ENCODE peak calls at places on chromosomes 5 and 9, in six cellular contexts. Q is glutamatergic neuron, A is mucosa of descending colon, V is GM13977, T is heart right ventricle, F is cardiac fibroblast. X is an unnamed sample.

GRCh38 chr5:90557871-90558270 is 726 bp upstream of the ADGRV1 start:
- DNase-seq in T (no peak), A (no peak), V (no peak), Q (no peak), F (no peak), X (no peak)

GRCh38 chr9:2043243-2043642 is 28.1 kb downstream of the SMARCA2 start:
- DNase-seq in Q (no peak), A (no peak), T (no peak), V (no peak), F (no peak), X (no peak)

GRCh38 chr9:124032247-124032646 is 20.7 kb downstream of the LHX2 start:
- DNase-seq in T (no peak), Q (peak), A (no peak), F (no peak), V (no peak), X (no peak)

GRCh38 chr5:68277427-68277826 is 61.9 kb downstream of the PIK3R1 start:
- DNase-seq in Q (no peak), T (no peak), F (no peak), A (no peak), V (no peak), X (no peak)

GRCh38 chr5:9932770-9933169 is 302.6 kb upstream of the TAS2R1 start:
- DNase-seq in T (no peak), F (peak), A (no peak), Q (no peak), V (no peak), X (no peak)

GRCh38 chr9:130051855-130052254 is 1.9 kb upstream of the GPR107 start:
- DNase-seq in A (no peak), Q (no peak), V (peak), T (no peak), F (no peak), X (peak)

GRCh38 chr9:85377751-85378289 is 363.9 kb downstream of the AGTPBP1 start:
- DNase-seq in F (no peak), Q (no peak), T (no peak), A (no peak), V (no peak), X (peak)

GRCh38 chr9:80485420-80485819 is 913.7 kb downstream of the TLE4 start:
- DNase-seq in A (no peak), V (no peak), T (no peak), F (no peak), Q (no peak), X (no peak)

GRCh38 chr9:129471201-129472019 is 149.5 kb downstream of the C9orf50 start:
- DNase-seq in F (no peak), Q (no peak), A (peak), T (no peak), V (no peak), X (no peak)

GRCh38 chr9:106600955-106601354 is 262.0 kb upstream of the ZNF462 start:
- DNase-seq in Q (no peak), F (no peak), V (no peak), T (no peak), A (no peak), X (no peak)

GRCh38 chr9:136607334-136607919 is 55.3 kb upstream of the EGFL7 start:
- DNase-seq in A (no peak), F (no peak), V (no peak), Q (no peak), T (no peak), X (no peak)

GRCh38 chr5:77943851-77944250 is 167.7 kb upstream of the TBCA start:
- DNase-seq in T (no peak), A (no peak), V (no peak), Q (no peak), F (no peak), X (no peak)

GRCh38 chr5:149646564-149646963 is 65.3 kb downstream of the ARHGEF37 start:
- DNase-seq in Q (peak), T (peak), A (no peak), F (no peak), V (no peak), X (no peak)

GRCh38 chr5:67291671-67292070 is 95.1 kb upstream of the CD180 start:
- DNase-seq in F (no peak), Q (no peak), T (no peak), A (no peak), V (no peak), X (no peak)

GRCh38 chr9:133584559-133585476 is 24.4 kb downstream of the FAM163B start:
- DNase-seq in T (no peak), V (no peak), F (peak), Q (peak), A (no peak), X (no peak)

GRCh38 chr5:145708169-145708568 is 127.0 kb downstream of the PRELID2 start:
- DNase-seq in F (no peak), A (no peak), T (no peak), Q (no peak), V (no peak), X (no peak)

GRCh38 chr9:11086561-11086960 is 473.8 kb upstream of the PTPRD start:
- DNase-seq in F (no peak), V (no peak), A (no peak), T (no peak), Q (no peak), X (no peak)

GRCh38 chr5:74643160-74643562 is 2.6 kb upstream of the ENC1 start:
- DNase-seq in Q (no peak), F (peak), V (no peak), A (no peak), T (peak), X (no peak)

GRCh38 chr9:100577776-100578448 is at the start of gene CAVIN4:
- DNase-seq in V (no peak), A (no peak), Q (no peak), T (peak), F (peak), X (no peak)

GRCh38 chr5:78377056-78377717 is 16.8 kb downstream of the SCAMP1 start:
- DNase-seq in V (no peak), A (no peak), F (peak), Q (no peak), T (peak), X (no peak)

GRCh38 chr5:107023732-107024131 is 647.0 kb downstream of the EFNA5 start:
- DNase-seq in F (no peak), T (no peak), Q (no peak), V (no peak), A (no peak), X (no peak)

GRCh38 chr9:16039988-16040761 is 487.3 kb downstream of the CCDC171 start:
- DNase-seq in T (no peak), Q (no peak), A (no peak), V (no peak), F (no peak), X (no peak)

GRCh38 chr9:110189001-110189400 is 19.0 kb downstream of the C9orf152 start:
- DNase-seq in Q (no peak), A (peak), V (no peak), T (no peak), F (no peak), X (no peak)

GRCh38 chr9:116262421-116262820 is 108.8 kb downstream of the PAPPA start:
- DNase-seq in A (no peak), F (no peak), V (no peak), Q (no peak), T (no peak), X (no peak)

GRCh38 chr9:130220351-130220750 is 45.2 kb upstream of the HMCN2 start:
- DNase-seq in A (no peak), T (no peak), Q (peak), V (no peak), F (peak), X (no peak)

GRCh38 chr5:34686762-34687268 is 30.7 kb downstream of the RAI14 start:
- DNase-seq in V (no peak), F (peak), T (peak), A (peak), Q (no peak), X (no peak)
- TF ChIP-seq CTCF in V (no peak), F (no peak), T (peak), A (no peak), Q (no peak), X (no peak)

GRCh38 chr9:92706218-92706940 is 36.4 kb upstream of the IPPK start:
- DNase-seq in F (peak), V (no peak), Q (no peak), A (no peak), T (no peak), X (peak)
- TF ChIP-seq CTCF in F (peak), V (peak), Q (no peak), A (no peak), T (peak), X (peak)

DNA sequence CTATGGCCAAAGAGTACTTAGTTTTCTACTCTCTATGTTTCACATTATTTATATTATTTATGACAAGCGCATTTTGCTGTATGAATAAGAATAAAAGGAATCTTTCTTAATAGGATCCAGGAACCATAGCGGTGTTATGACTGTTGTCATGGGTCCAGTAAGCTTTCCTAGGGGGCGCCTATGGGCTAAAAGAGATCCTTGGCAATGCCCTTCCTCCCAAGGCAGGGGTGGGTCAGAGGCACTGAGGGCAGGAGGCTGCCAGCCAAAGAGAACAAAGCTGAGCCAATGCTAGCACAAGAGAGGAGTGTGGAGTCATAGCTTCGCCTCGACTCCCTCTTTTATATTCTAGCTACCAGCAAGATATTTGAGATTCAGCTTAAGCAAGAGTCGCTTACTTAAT is 98.4 kb upstream of the GNAQ start:
- DNase-seq in Q (no peak), T (no peak), F (peak), A (no peak), V (no peak), X (no peak)
- TF ChIP-seq CTCF in Q (no peak), T (no peak), F (no peak), A (no peak), V (no peak), X (peak)

GRCh38 chr5:181187500-181188213 is 17.3 kb downstream of the TRIM7 start:
- DNase-seq in T (peak), V (no peak), A (no peak), F (peak), Q (peak), X (peak)
- TF ChIP-seq CTCF in T (peak), V (no peak), A (no peak), F (peak), Q (peak), X (peak)

GRCh38 chr5:32585446-32586250 is at the start of gene SUB1:
- DNase-seq in T (peak), Q (peak), V (peak), F (peak), A (peak), X (peak)
- TF ChIP-seq CTCF in T (peak), Q (no peak), V (peak), F (no peak), A (no peak), X (no peak)

DNA sequence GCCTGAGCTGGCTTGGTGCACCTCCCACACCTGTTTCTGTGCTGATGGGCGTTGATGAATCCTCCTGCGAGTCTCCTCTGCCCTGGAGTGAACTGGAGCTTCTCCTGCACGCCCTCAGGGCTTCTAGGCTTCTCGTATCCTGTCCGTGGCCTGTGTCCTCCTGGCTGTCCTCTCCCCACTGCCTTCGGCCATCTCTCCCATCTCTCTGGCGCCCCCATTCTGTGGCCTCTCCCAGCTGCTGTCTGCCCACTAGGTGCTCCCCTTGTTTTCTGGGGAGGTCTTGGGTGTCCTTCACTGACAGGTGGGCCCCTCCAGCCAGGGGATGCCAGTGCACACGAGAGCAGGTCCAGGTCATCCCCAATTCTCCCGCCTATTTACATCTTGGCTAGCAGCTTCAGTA is 28.8 kb downstream of the AHRR start:
- DNase-seq in Q (no peak), A (no peak), V (peak), T (no peak), F (no peak), X (no peak)
- TF ChIP-seq CTCF in Q (no peak), A (no peak), V (peak), T (no peak), F (peak), X (no peak)

GRCh38 chr9:96858018-96858573 is 3.8 kb upstream of the ZNF782 start:
- DNase-seq in T (no peak), F (peak), V (no peak), Q (no peak), A (no peak), X (no peak)
- TF ChIP-seq CTCF in T (no peak), F (no peak), V (no peak), Q (no peak), A (no peak), X (no peak)

DNA sequence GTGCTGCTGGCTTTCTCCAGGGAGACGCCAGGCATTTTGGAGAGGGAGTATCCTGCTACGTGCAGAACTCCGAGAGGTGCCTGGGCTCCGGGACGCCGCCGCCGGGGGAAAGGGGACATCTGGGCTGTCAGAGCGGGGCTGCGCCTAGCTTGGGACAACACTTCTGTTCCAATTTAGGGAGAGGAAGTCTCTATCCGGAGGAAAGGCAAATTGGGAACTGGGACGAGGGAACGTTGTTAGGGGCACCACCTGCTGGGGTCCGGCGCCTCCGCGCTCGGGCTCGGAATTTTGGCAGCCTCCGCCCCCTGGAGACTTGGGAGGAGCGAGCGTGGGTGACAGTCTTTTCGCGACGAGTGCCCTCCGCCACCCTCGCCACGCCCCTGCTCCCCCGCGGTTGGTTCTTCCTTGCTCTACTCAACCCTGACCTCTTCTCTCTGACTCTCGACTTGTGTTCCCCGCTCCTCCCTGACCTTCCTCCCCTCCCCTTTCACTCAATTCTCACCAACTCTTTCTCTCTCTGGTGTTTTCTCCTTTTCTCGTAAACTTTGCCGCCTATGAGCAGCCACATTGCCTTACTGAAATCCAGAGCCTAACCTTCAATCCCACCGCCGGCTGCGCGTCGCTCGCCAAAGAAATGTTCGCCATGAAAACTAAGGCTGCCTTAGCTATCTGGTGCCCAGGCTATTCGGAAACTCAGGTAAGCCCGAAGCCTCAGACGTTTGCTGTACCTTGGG is 1.6 kb downstream of the TSLP start:
- DNase-seq in Q (peak), A (peak), F (peak), V (no peak), T (peak), X (peak)
- TF ChIP-seq CTCF in Q (no peak), A (no peak), F (no peak), V (no peak), T (peak), X (no peak)